ENCODE peak calls at places on chromosome 16, in four cellular contexts. H is left ventricle myocardium inferior, W is kidney, S is AG04450. F is an unnamed sample.

GRCh38 chr16:53053967-53054669 is 673 bp upstream of the CHD9 start:
- DNase-seq in H (peak), S (no peak), W (peak), F (peak)

GRCh38 chr16:374616-374926 is 4.2 kb upstream of the MRPL28 start:
- DNase-seq in S (no peak), W (no peak), H (no peak), F (no peak)

GRCh38 chr16:49986351-49987124 is 38.5 kb upstream of the CNEP1R1 start:
- DNase-seq in H (no peak), S (no peak), W (no peak), F (peak)

GRCh38 chr16:56372013-56372634 is 53.2 kb downstream of the AMFR start:
- DNase-seq in H (no peak), W (no peak), S (no peak), F (no peak)

GRCh38 chr16:85448557-85449194 is 164.4 kb upstream of the GSE1 start:
- DNase-seq in H (no peak), W (no peak), S (no peak), F (no peak)

GRCh38 chr16:50213939-50214519 is 52.3 kb upstream of the ADCY7 start:
- DNase-seq in H (no peak), S (no peak), W (no peak), F (peak)

GRCh38 chr16:57265850-57266530 is 18.5 kb downstream of the PLLP start:
- DNase-seq in H (peak), S (no peak), W (peak), F (peak)

GRCh38 chr16:19691161-19691850 is 26.7 kb downstream of the KNOP1 start:
- DNase-seq in W (no peak), H (no peak), S (no peak), F (no peak)

GRCh38 chr16:1794221-1794871 is 841 bp upstream of the IGFALS start:
- DNase-seq in H (no peak), S (no peak), W (peak), F (no peak)

GRCh38 chr16:57590654-57591085 is 37.8 kb upstream of the ADGRG1 start:
- DNase-seq in S (no peak), H (no peak), W (peak), F (peak)

GRCh38 chr16:58843675-58844074 is 109.6 kb upstream of the GOT2 start:
- DNase-seq in S (no peak), H (no peak), W (no peak), F (peak)
- TF ChIP-seq CTCF in S (peak), H (peak), W (no peak), F (no peak)

DNA sequence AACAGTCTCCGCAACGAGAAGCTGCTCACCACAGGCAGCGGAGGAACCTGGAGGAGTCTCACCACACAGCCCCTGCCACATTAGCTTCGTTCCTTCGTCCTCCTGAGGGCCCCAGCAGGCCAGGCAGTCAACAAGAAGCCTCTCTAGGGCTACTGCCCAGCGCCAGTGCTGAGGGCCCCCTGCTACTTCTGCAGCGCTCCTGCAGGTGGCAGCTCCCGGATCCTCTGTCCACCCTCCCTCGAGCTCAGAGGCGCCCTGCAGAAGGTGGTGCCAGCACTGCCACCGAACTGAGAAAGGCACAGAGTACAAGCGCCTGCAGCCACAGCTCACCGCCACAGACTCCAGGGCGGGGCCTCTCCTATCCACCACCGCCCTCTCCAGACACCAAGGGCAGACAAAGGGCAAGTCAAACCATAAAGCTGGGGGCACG is 27.3 kb downstream of the KDM8 start:
- DNase-seq in W (no peak), H (no peak), S (no peak), F (no peak)
- H3K4me3 ChIP-seq in W (no peak), H (no peak), S (no peak), F (no peak)

DNA sequence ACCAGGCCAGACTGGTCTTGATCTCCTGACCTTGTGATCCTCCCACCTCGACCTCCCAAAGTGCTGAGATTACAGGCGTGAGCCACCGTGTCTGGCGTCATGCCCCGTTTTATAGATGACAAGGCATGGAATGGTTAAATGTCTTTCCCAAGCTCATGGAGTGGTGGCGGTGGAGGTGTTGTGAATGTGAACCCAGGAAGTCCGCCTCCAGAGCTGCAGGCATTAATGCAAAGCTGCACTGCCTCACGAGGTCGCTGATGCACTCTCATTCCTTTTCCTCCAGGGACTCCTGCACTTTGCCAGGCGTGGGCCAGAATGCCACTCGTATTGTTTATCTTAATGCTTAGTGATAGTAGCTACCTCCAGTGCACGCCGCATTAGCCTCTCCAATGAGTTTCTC is 149.6 kb downstream of the WWOX start:
- DNase-seq in H (peak), S (no peak), W (peak), F (no peak)
- TF ChIP-seq CTCF in H (peak), S (no peak), W (peak), F (no peak)

GRCh38 chr16:88349903-88350900 is 32.6 kb upstream of the ZNF469 start:
- DNase-seq in W (peak), S (no peak), H (peak), F (no peak)

GRCh38 chr16:88353232-88353631 is 29.5 kb upstream of the ZNF469 start:
- DNase-seq in H (peak), S (no peak), W (peak), F (no peak)

GRCh38 chr16:88350922-88351321 is 31.8 kb upstream of the ZNF469 start:
- DNase-seq in H (no peak), S (no peak), W (peak), F (no peak)

GRCh38 chr16:88352261-88353200 is 30.2 kb upstream of the ZNF469 start:
- DNase-seq in S (no peak), H (peak), W (peak), F (no peak)

DNA sequence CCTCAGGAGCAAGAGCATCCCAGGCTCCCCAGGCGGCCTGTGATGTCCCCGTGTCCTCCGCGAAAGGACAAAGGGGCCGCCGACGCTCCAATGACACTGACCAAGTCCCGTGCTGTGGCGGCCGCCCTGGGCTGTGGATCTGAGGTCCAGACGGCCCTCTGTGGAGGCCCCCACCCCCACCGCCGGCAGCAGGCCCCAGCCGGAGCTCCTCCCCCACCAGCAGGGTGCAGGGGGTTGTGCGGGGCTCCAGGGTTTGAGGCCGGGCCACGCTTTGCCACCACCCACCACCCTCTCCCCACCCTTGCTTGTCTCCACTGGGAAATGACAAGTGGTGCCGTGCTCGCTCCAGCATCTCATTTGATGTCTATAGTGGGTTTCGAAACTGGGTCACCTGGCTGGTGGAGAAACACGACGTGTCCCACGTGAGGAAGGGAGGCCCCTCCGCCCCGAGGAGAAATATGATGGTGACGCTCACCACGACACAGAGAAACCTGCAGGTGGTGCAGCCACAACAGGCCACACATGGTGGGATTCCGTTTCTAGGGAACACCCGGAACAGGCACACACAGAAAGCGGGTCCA is 31.1 kb upstream of the ZNF469 start:
- DNase-seq in H (peak), S (no peak), W (peak), F (no peak)
- H3K4me3 ChIP-seq in H (no peak), S (no peak), W (no peak), F (no peak)

GRCh38 chr16:13521356-13521755 is 398.6 kb upstream of the ERCC4 start:
- DNase-seq in S (no peak), H (no peak), W (no peak), F (no peak)
- TF ChIP-seq CTCF in S (no peak), H (no peak), W (no peak), F (no peak)

GRCh38 chr16:47622666-47623176 is 161.6 kb downstream of the PHKB start:
- DNase-seq in W (no peak), S (no peak), H (no peak), F (no peak)

GRCh38 chr16:47613251-47613650 is 152.1 kb downstream of the PHKB start:
- DNase-seq in S (no peak), W (no peak), H (no peak), F (peak)

GRCh38 chr16:47611848-47612493 is 150.8 kb downstream of the PHKB start:
- DNase-seq in W (no peak), S (no peak), H (no peak), F (no peak)

GRCh38 chr16:47612711-47613110 is 151.6 kb downstream of the PHKB start:
- DNase-seq in H (no peak), S (no peak), W (no peak), F (no peak)

DNA sequence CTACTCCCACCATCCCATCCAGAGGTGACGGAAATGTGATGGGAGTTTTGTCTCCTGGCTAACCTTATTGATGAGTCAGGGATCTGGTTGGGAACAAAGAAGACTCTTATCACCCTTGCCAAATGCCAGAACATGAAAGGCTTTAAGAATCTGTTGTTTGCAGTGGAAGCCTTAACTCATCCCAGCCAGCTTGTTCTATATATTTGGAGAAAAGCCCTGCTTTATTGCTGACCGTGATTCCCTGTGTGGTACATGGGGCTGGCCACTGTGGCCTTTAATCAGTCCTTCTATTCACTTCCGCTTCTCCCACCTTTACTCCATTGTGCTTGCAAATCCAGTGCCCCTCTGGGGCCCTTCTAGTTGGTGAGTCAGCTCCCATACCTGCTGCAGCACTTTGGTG is 156.6 kb downstream of the PHKB start:
- DNase-seq in S (no peak), H (no peak), W (no peak), F (peak)
- H3K4me3 ChIP-seq in S (no peak), H (no peak), W (no peak), F (no peak)

F was measured in fibroblast of pulmonary artery.